ENCODE peak calls at places on chromosomes 7 and 10, in four cellular contexts. One of them, this sample, is unnamed.

GRCh38 chr7:8566016-8566415 is 132.6 kb downstream of the NXPH1 start:
- DNase-seq in H9: no peak
- DNase-seq in neuronal stem cell: no peak
- DNase-seq in IMR-90: no peak
- DNase-seq in this sample: no peak

GRCh38 chr7:69654381-69654780 is 56.1 kb downstream of the AUTS2 start:
- DNase-seq in H9: no peak
- DNase-seq in neuronal stem cell: no peak
- DNase-seq in IMR-90: no peak
- DNase-seq in this sample: no peak

GRCh38 chr10:20949967-20950366 is 52.9 kb upstream of the NEBL start:
- DNase-seq in H9: no peak
- DNase-seq in neuronal stem cell: no peak
- DNase-seq in IMR-90: no peak
- DNase-seq in this sample: no peak

GRCh38 chr7:90222811-90223725 is 11.5 kb downstream of the STEAP2 start:
- DNase-seq in H9: no peak
- DNase-seq in neuronal stem cell: no peak
- DNase-seq in IMR-90: peak
- DNase-seq in this sample: no peak

GRCh38 chr7:3493499-3493898 is 192.4 kb downstream of the SDK1 start:
- DNase-seq in H9: no peak
- DNase-seq in neuronal stem cell: no peak
- DNase-seq in IMR-90: peak
- DNase-seq in this sample: peak

GRCh38 chr10:21732067-21732772 is 198.2 kb downstream of the MLLT10 start:
- DNase-seq in H9: peak
- DNase-seq in neuronal stem cell: peak
- DNase-seq in IMR-90: peak
- DNase-seq in this sample: peak

GRCh38 chr10:131618587-131619267 is 282.1 kb upstream of the PPP2R2D start:
- DNase-seq in H9: no peak
- DNase-seq in neuronal stem cell: no peak
- DNase-seq in IMR-90: no peak
- DNase-seq in this sample: no peak

GRCh38 chr10:80871083-80871482 is 333.4 kb downstream of the SH2D4B start:
- DNase-seq in H9: no peak
- DNase-seq in neuronal stem cell: no peak
- DNase-seq in IMR-90: no peak
- DNase-seq in this sample: no peak

GRCh38 chr10:80917636-80918035 is 379.9 kb downstream of the SH2D4B start:
- DNase-seq in H9: no peak
- DNase-seq in neuronal stem cell: no peak
- DNase-seq in IMR-90: no peak
- DNase-seq in this sample: no peak

GRCh38 chr7:106623846-106624245 is 37.1 kb downstream of the CCDC71L start:
- DNase-seq in H9: no peak
- DNase-seq in neuronal stem cell: no peak
- DNase-seq in IMR-90: peak
- DNase-seq in this sample: peak

GRCh38 chr10:97690138-97690537 is 3.1 kb upstream of the AVPI1 start:
- DNase-seq in H9: no peak
- DNase-seq in neuronal stem cell: no peak
- DNase-seq in IMR-90: no peak
- DNase-seq in this sample: no peak

GRCh38 chr7:71626206-71626605 is 494.3 kb downstream of the GALNT17 start:
- DNase-seq in H9: no peak
- DNase-seq in neuronal stem cell: no peak
- DNase-seq in IMR-90: no peak
- DNase-seq in this sample: peak

GRCh38 chr7:130667593-130668257 is 823 bp downstream of the COPG2 start:
- DNase-seq in H9: no peak
- DNase-seq in neuronal stem cell: no peak
- DNase-seq in IMR-90: peak
- DNase-seq in this sample: peak

GRCh38 chr7:30134011-30134410 is 775 bp upstream of the MTURN start:
- DNase-seq in H9: no peak
- DNase-seq in neuronal stem cell: no peak
- DNase-seq in IMR-90: no peak
- DNase-seq in this sample: no peak

GRCh38 chr10:20299037-20299557 is 482.9 kb downstream of the PLXDC2 start:
- DNase-seq in H9: no peak
- DNase-seq in neuronal stem cell: no peak
- DNase-seq in IMR-90: peak
- DNase-seq in this sample: peak

GRCh38 chr10:28947209-28947608 is 269.9 kb downstream of the BAMBI start:
- DNase-seq in H9: no peak
- DNase-seq in neuronal stem cell: no peak
- DNase-seq in IMR-90: peak
- DNase-seq in this sample: no peak

GRCh38 chr10:31034041-31034918 is 2.6 kb upstream of the ZNF438 start:
- DNase-seq in H9: no peak
- DNase-seq in neuronal stem cell: no peak
- DNase-seq in IMR-90: peak
- DNase-seq in this sample: peak

GRCh38 chr7:120256719-120257118 is 16.3 kb upstream of the KCND2 start:
- DNase-seq in H9: no peak
- DNase-seq in neuronal stem cell: no peak
- DNase-seq in IMR-90: no peak
- DNase-seq in this sample: no peak

GRCh38 chr10:62626817-62627216 is 177.7 kb upstream of the ADO start:
- DNase-seq in H9: no peak
- DNase-seq in neuronal stem cell: no peak
- DNase-seq in IMR-90: peak
- DNase-seq in this sample: no peak

GRCh38 chr7:128829391-128830166 is 627 bp upstream of the FLNC start:
- DNase-seq in H9: no peak
- DNase-seq in neuronal stem cell: no peak
- DNase-seq in IMR-90: peak
- DNase-seq in this sample: peak

DNA sequence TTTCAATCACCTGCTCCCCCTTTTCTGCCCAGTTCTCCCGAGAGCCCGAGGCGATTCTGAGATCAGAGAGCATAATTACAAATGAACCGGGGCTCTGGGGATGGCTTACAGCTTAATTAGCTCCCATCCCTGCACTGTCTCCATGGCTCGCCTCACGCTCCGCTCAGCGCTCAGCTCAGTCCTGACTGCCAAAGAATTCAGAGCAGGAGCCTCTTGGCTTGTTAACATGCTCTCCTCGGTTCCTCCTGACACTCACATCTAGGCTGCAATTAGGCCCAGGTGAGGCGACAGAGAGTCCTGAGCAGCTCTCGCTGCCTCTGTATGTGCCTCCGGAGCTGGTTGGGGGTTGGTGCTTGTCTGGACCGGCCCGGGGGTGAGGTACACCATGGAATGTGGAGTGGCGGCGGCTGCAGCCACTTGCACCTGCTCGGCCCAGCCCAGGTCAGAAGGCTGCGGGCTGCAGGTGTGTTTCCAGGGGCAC is 111.9 kb downstream of the WDR11 start:
- DNase-seq in H9: peak
- DNase-seq in neuronal stem cell: peak
- DNase-seq in IMR-90: no peak
- DNase-seq in this sample: no peak
- H3K18ac ChIP-seq in H9: no peak
- H3K18ac ChIP-seq in neuronal stem cell: peak
- H3K18ac ChIP-seq in IMR-90: no peak
- H3K18ac ChIP-seq in this sample: no peak

GRCh38 chr10:79399242-79399831 is 46.1 kb downstream of the ZCCHC24 start:
- DNase-seq in H9: peak
- DNase-seq in neuronal stem cell: peak
- DNase-seq in IMR-90: peak
- DNase-seq in this sample: peak
- H3K18ac ChIP-seq in H9: peak
- H3K18ac ChIP-seq in neuronal stem cell: peak
- H3K18ac ChIP-seq in IMR-90: peak
- H3K18ac ChIP-seq in this sample: peak

DNA sequence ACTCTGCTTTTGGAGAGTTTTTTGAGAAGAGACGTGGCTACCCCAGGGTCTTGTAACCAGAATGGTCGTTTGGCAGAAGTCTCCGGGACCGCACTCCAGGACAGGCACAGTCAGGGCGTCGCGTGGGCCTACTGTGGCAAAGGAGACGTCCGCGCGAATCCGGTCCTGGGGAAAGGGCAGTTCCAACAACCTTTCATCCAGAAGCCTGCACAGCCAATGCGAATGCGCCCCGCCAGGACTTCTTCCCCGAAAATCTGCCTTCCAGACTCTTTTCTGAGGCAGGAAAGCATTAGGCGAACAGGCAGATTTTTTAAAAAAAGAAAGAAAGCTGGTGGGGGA is 2.0 kb downstream of the HPSE2 start:
- DNase-seq in H9: no peak
- DNase-seq in neuronal stem cell: no peak
- DNase-seq in IMR-90: no peak
- DNase-seq in this sample: no peak
- H3K18ac ChIP-seq in H9: no peak
- H3K18ac ChIP-seq in neuronal stem cell: peak
- H3K18ac ChIP-seq in IMR-90: no peak
- H3K18ac ChIP-seq in this sample: peak

DNA sequence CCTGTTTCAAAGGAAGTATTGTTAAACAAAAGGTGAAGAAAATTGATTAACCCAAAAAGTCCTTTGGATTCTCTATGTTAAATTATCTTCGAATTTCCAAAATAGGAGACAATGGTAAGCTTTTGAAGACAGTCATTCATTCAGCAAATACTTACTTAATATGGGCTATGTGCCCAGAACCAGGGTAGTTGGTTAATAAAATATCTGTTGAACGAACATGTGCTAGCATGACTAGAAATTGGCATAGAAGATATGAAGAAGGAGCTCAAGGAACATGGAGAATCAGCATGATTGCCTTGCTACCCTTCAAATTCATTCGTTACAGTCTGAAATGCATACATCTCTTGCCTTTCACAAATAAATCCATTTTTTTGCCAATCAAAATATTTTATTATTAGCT is 123.1 kb upstream of the RHEB start:
- DNase-seq in H9: no peak
- DNase-seq in neuronal stem cell: no peak
- DNase-seq in IMR-90: no peak
- DNase-seq in this sample: no peak
- H3K18ac ChIP-seq in H9: no peak
- H3K18ac ChIP-seq in neuronal stem cell: no peak
- H3K18ac ChIP-seq in IMR-90: no peak
- H3K18ac ChIP-seq in this sample: no peak

GRCh38 chr10:10796774-10797415 is 220.8 kb upstream of the CELF2 start:
- DNase-seq in H9: no peak
- DNase-seq in neuronal stem cell: no peak
- DNase-seq in IMR-90: peak
- DNase-seq in this sample: peak
- H3K18ac ChIP-seq in H9: no peak
- H3K18ac ChIP-seq in neuronal stem cell: no peak
- H3K18ac ChIP-seq in IMR-90: peak
- H3K18ac ChIP-seq in this sample: no peak